ENCODE peak calls at places on chromosomes 16 and 17, in five cellular contexts. One of them, this sample, is unnamed.
A peak's percentile ranks its signal among the peaks of the same experiment; 100 is the strongest.

GRCh38 chr17:3965123-3965800 is 1.0 kb upstream of the ATP2A3 start:
- DNase-seq in right atrium auricular region: peak; percentile 66
- DNase-seq in hypothalamus: no peak
- DNase-seq in activated CD4-positive, alpha-beta T cell treated with anti-CD3 and anti-CD28 coated beads, Interleukin-2, amount 50 U/mL, for 24 hours: no peak
- DNase-seq in ELR: peak; percentile 69
- DNase-seq in this sample: no peak

GRCh38 chr17:79801156-79802038 is 4.5 kb upstream of the CBX8 start:
- DNase-seq in right atrium auricular region: no peak
- DNase-seq in hypothalamus: no peak
- DNase-seq in activated CD4-positive, alpha-beta T cell treated with anti-CD3 and anti-CD28 coated beads, Interleukin-2, amount 50 U/mL, for 24 hours: no peak
- DNase-seq in ELR: no peak
- DNase-seq in this sample: no peak

GRCh38 chr16:53059672-53060071 is 4.9 kb downstream of the CHD9 start:
- DNase-seq in right atrium auricular region: no peak
- DNase-seq in hypothalamus: no peak
- DNase-seq in activated CD4-positive, alpha-beta T cell treated with anti-CD3 and anti-CD28 coated beads, Interleukin-2, amount 50 U/mL, for 24 hours: no peak
- DNase-seq in ELR: no peak
- DNase-seq in this sample: no peak

GRCh38 chr17:40071720-40072480 is 9.1 kb downstream of the THRA start:
- DNase-seq in right atrium auricular region: peak; percentile 83
- DNase-seq in hypothalamus: peak; percentile 91
- DNase-seq in activated CD4-positive, alpha-beta T cell treated with anti-CD3 and anti-CD28 coated beads, Interleukin-2, amount 50 U/mL, for 24 hours: no peak
- DNase-seq in ELR: no peak
- DNase-seq in this sample: peak; percentile 87

GRCh38 chr17:66431910-66432309 is 129.5 kb downstream of the PRKCA start:
- DNase-seq in right atrium auricular region: no peak
- DNase-seq in hypothalamus: no peak
- DNase-seq in activated CD4-positive, alpha-beta T cell treated with anti-CD3 and anti-CD28 coated beads, Interleukin-2, amount 50 U/mL, for 24 hours: no peak
- DNase-seq in ELR: peak; percentile 92
- DNase-seq in this sample: no peak

GRCh38 chr16:56222482-56222997 is 31.3 kb downstream of the GNAO1 start:
- DNase-seq in right atrium auricular region: no peak
- DNase-seq in hypothalamus: no peak
- DNase-seq in activated CD4-positive, alpha-beta T cell treated with anti-CD3 and anti-CD28 coated beads, Interleukin-2, amount 50 U/mL, for 24 hours: no peak
- DNase-seq in ELR: no peak
- DNase-seq in this sample: peak; percentile 50

GRCh38 chr17:14792751-14793150 is 472.4 kb downstream of the PMP22 start:
- DNase-seq in right atrium auricular region: no peak
- DNase-seq in hypothalamus: no peak
- DNase-seq in activated CD4-positive, alpha-beta T cell treated with anti-CD3 and anti-CD28 coated beads, Interleukin-2, amount 50 U/mL, for 24 hours: no peak
- DNase-seq in ELR: no peak
- DNase-seq in this sample: no peak

GRCh38 chr16:49544828-49545227 is 171.2 kb downstream of the C16orf78 start:
- DNase-seq in right atrium auricular region: no peak
- DNase-seq in hypothalamus: no peak
- DNase-seq in activated CD4-positive, alpha-beta T cell treated with anti-CD3 and anti-CD28 coated beads, Interleukin-2, amount 50 U/mL, for 24 hours: no peak
- DNase-seq in ELR: no peak
- DNase-seq in this sample: no peak

GRCh38 chr17:60759756-60760155 is 82.1 kb downstream of the BCAS3 start:
- DNase-seq in right atrium auricular region: no peak
- DNase-seq in hypothalamus: no peak
- DNase-seq in activated CD4-positive, alpha-beta T cell treated with anti-CD3 and anti-CD28 coated beads, Interleukin-2, amount 50 U/mL, for 24 hours: no peak
- DNase-seq in ELR: no peak
- DNase-seq in this sample: no peak

GRCh38 chr16:12500771-12501170 is 302.9 kb downstream of the CPPED1 start:
- DNase-seq in right atrium auricular region: no peak
- DNase-seq in hypothalamus: no peak
- DNase-seq in activated CD4-positive, alpha-beta T cell treated with anti-CD3 and anti-CD28 coated beads, Interleukin-2, amount 50 U/mL, for 24 hours: no peak
- DNase-seq in ELR: no peak
- DNase-seq in this sample: no peak

GRCh38 chr16:29760567-29761279 is 14.9 kb upstream of the C16orf54 start:
- DNase-seq in right atrium auricular region: no peak
- DNase-seq in hypothalamus: no peak
- DNase-seq in activated CD4-positive, alpha-beta T cell treated with anti-CD3 and anti-CD28 coated beads, Interleukin-2, amount 50 U/mL, for 24 hours: no peak
- DNase-seq in ELR: no peak
- DNase-seq in this sample: no peak

GRCh38 chr16:72951916-72952315 is 96.0 kb downstream of the ZFHX3 start:
- DNase-seq in right atrium auricular region: no peak
- DNase-seq in hypothalamus: no peak
- DNase-seq in activated CD4-positive, alpha-beta T cell treated with anti-CD3 and anti-CD28 coated beads, Interleukin-2, amount 50 U/mL, for 24 hours: no peak
- DNase-seq in ELR: no peak
- DNase-seq in this sample: no peak

This sample was measured in dorsolateral prefrontal cortex.